ENCODE peak calls at places on chromosomes 13 and 19, in six cellular contexts. I, L, R, U, S and J are unnamed samples.
A peak's percentile ranks its signal among the peaks of the same experiment; 100 is the strongest.

GRCh38 chr19:11457831-11458230 is 22.4 kb downstream of the PRKCSH start:
- DNase-seq in S (no peak), U (no peak), R (no peak), I (no peak), L (no peak), J (no peak)

GRCh38 chr13:37476874-37477273 is 121.7 kb downstream of the POSTN start:
- DNase-seq in R (no peak), L (no peak), S (no peak), I (no peak), U (no peak), J (no peak)

GRCh38 chr19:45117167-45117594 is 24.2 kb downstream of the PPP1R37 start:
- DNase-seq in I (no peak), S (peak; percentile 54), R (no peak), U (no peak), L (no peak), J (peak; percentile 73)

GRCh38 chr13:96025283-96025682 is 27.9 kb downstream of the UGGT2 start:
- DNase-seq in I (no peak), L (no peak), U (no peak), R (no peak), S (no peak), J (no peak)

GRCh38 chr19:43460362-43461016 is 4.9 kb downstream of the LYPD3 start:
- DNase-seq in L (no peak), R (no peak), I (peak; percentile 30), S (no peak), U (no peak), J (no peak)

GRCh38 chr13:21668665-21669599 is 1.9 kb upstream of the FGF9 start:
- DNase-seq in R (no peak), U (peak; percentile 27), S (no peak), L (no peak), I (peak; percentile 69), J (no peak)

GRCh38 chr19:6239401-6239844 is 40.4 kb downstream of the MLLT1 start:
- DNase-seq in R (no peak), U (peak; percentile 26), L (no peak), I (no peak), S (no peak), J (no peak)

GRCh38 chr13:105471683-105472082 is 1063.8 kb downstream of the EFNB2 start:
- DNase-seq in I (no peak), S (no peak), L (no peak), R (no peak), U (no peak), J (no peak)

GRCh38 chr19:1102407-1103106 is 1.2 kb upstream of the GPX4 start:
- DNase-seq in R (no peak), S (peak; percentile 57), U (no peak), I (no peak), L (no peak), J (peak; percentile 93)

DNA sequence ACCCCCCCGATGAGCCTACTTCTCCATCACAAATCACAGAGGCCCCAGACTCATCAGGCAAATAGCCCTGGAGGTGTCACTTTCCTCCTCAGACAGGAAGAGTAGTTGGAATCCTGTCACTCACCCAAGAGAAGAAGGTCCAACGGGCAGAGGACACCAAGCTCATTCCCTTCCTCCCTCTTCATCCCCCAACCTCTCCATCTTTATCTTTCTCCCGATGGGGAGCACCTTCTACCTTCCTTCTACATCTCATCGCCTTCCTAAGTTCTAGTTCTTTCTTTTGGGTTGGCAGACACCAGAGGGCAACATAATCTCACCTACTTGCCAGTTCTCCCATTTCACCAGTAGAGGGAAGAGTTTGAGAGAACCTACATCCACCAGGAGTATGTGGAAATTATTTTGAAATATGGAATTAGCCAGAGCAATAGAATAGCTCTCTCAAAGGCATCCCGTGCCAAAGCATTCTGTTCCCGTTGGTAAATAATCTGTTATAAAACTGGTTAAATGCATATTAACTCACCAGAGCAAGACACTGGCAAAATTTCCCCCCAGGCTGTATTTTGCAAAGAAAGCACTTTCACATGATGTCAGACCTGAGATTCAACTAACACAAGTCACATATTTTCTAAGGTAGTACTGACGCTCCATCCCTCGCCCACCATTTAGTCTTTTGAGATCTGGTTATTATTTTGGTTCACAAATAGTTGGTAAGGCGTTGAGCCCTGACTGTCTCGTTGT is 55.0 kb downstream of the ZIC5 start:
- DNase-seq in U (peak; percentile 73), S (peak; percentile 58), L (peak; percentile 82), R (peak; percentile 17), I (peak; percentile 85), J (peak; percentile 31)
- TF ChIP-seq REST in U (no peak), S (no peak), L (no peak), R (no peak), I (no peak), J (no peak)

GRCh38 chr19:46841458-46842083 is 9.1 kb downstream of the AP2S1 start:
- DNase-seq in U (no peak), L (no peak), I (no peak), R (no peak), S (peak; percentile 63), J (no peak)
- TF ChIP-seq REST in U (no peak), L (no peak), I (no peak), R (no peak), S (no peak), J (no peak)

DNA sequence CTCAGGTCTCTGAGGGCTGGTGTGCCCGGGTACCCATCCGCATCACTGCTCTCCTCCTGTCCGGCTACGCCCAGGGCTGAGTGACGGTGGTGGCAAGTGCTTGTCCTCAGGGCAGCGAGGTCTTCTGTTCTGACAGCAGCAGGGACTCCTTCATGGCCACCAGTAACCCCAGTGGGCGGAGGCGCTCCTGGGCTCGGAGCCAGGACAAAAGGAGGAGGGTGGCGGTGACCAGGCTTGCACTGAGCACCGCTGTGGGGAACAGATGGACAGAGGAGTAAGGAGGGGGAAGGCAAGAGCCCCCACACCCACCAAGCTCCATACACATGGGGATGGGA is 5.8 kb downstream of the CD320 start:
- DNase-seq in I (no peak), S (peak; percentile 30), L (no peak), R (no peak), U (no peak), J (no peak)
- TF ChIP-seq REST in I (no peak), S (no peak), L (no peak), R (no peak), U (no peak), J (no peak)

GRCh38 chr19:13132471-13133166 is 14.6 kb downstream of the NACC1 start:
- DNase-seq in I (no peak), L (no peak), S (no peak), U (no peak), R (no peak), J (no peak)
- TF ChIP-seq REST in I (no peak), L (no peak), S (no peak), U (no peak), R (no peak), J (no peak)

DNA sequence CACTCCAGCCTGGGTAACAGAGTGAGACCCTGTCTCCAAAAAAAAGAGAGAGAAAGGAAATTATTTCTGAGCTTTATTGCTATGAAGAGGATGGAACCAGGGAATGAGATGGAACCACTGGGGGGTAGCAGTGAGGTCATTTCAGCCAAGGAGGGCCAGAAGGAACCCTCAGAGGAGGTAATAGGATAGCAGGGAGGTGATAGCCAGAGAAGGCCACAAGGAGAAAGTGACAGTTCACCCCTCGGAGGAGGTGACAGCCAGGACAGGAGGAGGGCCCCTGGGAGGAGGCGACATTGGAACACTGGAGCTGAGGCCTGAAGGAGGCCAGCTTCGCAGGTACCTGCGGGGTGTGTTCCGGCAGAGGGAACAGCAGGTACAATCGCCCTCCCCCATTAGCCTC is 695 bp upstream of the PGPEP1 start:
- DNase-seq in I (peak; percentile 74), U (peak; percentile 50), S (peak; percentile 85), L (peak; percentile 48), R (no peak), J (no peak)
- TF ChIP-seq REST in I (no peak), U (no peak), S (no peak), L (no peak), R (no peak), J (no peak)

GRCh38 chr13:35743165-35743564 is 266.7 kb upstream of the MAB21L1 start:
- DNase-seq in L (no peak), R (no peak), S (no peak), U (no peak), I (no peak), J (no peak)

GRCh38 chr13:35744144-35744543 is 267.7 kb upstream of the MAB21L1 start:
- DNase-seq in S (no peak), R (no peak), U (no peak), I (no peak), L (no peak), J (no peak)

GRCh38 chr13:35747594-35747993 is 271.1 kb upstream of the MAB21L1 start:
- DNase-seq in I (no peak), U (no peak), S (no peak), L (no peak), R (no peak), J (no peak)

GRCh38 chr13:35741657-35742056 is 265.2 kb upstream of the MAB21L1 start:
- DNase-seq in L (no peak), R (no peak), U (no peak), S (no peak), I (no peak), J (no peak)

GRCh38 chr13:35744566-35745203 is 268.2 kb upstream of the MAB21L1 start:
- DNase-seq in L (no peak), S (no peak), I (no peak), U (no peak), R (no peak), J (no peak)
- TF ChIP-seq REST in L (no peak), S (no peak), I (no peak), U (no peak), R (no peak), J (no peak)